ENCODE peak calls at places on chromosome 1, in four cellular contexts. N is Right ventricle myocardium superior; F is fibroblast of villous mesenchyme; W is CD8-positive, alpha-beta memory T cell. S is an unnamed sample.

GRCh38 chr1:86191958-86192357 is 35.4 kb upstream of the COL24A1 start:
- DNase-seq in N (no peak), F (no peak), W (no peak), S (no peak)

GRCh38 chr1:208203127-208203847 is 40.9 kb downstream of the PLXNA2 start:
- DNase-seq in W (no peak), N (peak; percentile 73), F (no peak), S (peak; percentile 70)

GRCh38 chr1:168609133-168609715 is 32.8 kb downstream of the XCL1 start:
- DNase-seq in W (no peak), F (peak; percentile 54), N (peak; percentile 51), S (peak; percentile 63)

GRCh38 chr1:35925741-35926140 is 5.2 kb upstream of the AGO3 start:
- DNase-seq in N (peak; percentile 60), W (no peak), F (peak; percentile 63), S (no peak)

GRCh38 chr1:200363200-200363933 is 46.5 kb downstream of the ZNF281 start:
- DNase-seq in F (peak; percentile 64), N (no peak), W (no peak), S (peak; percentile 83)

GRCh38 chr1:114585221-114585620 is 3.8 kb upstream of the BCAS2 start:
- DNase-seq in W (no peak), F (no peak), N (no peak), S (no peak)

GRCh38 chr1:171998711-171999110 is 157.4 kb downstream of the DNM3 start:
- DNase-seq in N (no peak), W (no peak), F (no peak), S (no peak)

GRCh38 chr1:43990271-43991199 is 864 bp upstream of the CCDC24 start:
- DNase-seq in W (no peak), N (no peak), F (no peak), S (no peak)

GRCh38 chr1:224707849-224708725 is 92.0 kb downstream of the CNIH3 start:
- DNase-seq in F (peak; percentile 92), N (no peak), W (no peak), S (peak; percentile 46)

GRCh38 chr1:193486671-193487229 is 300.3 kb upstream of the B3GALT2 start:
- DNase-seq in N (no peak), F (no peak), W (no peak), S (no peak)

GRCh38 chr1:39866767-39867166 is 16.5 kb downstream of the TRIT1 start:
- DNase-seq in F (peak; percentile 79), N (no peak), W (no peak), S (peak; percentile 61)

GRCh38 chr1:245856944-245857531 is 650.0 kb downstream of the SMYD3 start:
- DNase-seq in N (no peak), F (peak; percentile 77), W (no peak), S (peak; percentile 73)

GRCh38 chr1:178574345-178574744 is 61.4 kb downstream of the TEX35 start:
- DNase-seq in N (no peak), F (peak; percentile 21), W (no peak), S (no peak)

GRCh38 chr1:151553659-151554058 is 13.6 kb downstream of the TUFT1 start:
- DNase-seq in W (no peak), F (peak; percentile 35), N (no peak), S (peak; percentile 32)